ENCODE peak calls at places on chromosomes 1 and 21, in four cellular contexts. Y, R, Q and E are unnamed samples.

GRCh38 chr1:201916649-201917249 is 28.1 kb downstream of the SHISA4 start:
- DNase-seq in Q (peak; percentile 71), R (peak; percentile 92), Y (peak; percentile 76), E (no peak)

GRCh38 chr21:25179116-25179515 is 428.2 kb downstream of the MRPL39 start:
- DNase-seq in Y (peak; percentile 86), R (peak; percentile 17), Q (no peak), E (no peak)

GRCh38 chr1:213082778-213083445 is 31.9 kb downstream of the RPS6KC1 start:
- DNase-seq in R (no peak), Q (no peak), Y (no peak), E (no peak)

GRCh38 chr21:41665766-41666595 is 100.9 kb downstream of the RIPK4 start:
- DNase-seq in Q (no peak), R (no peak), Y (no peak), E (no peak)

GRCh38 chr1:116164056-116164889 is 53.1 kb downstream of the MAB21L3 start:
- DNase-seq in Q (peak; percentile 30), Y (no peak), R (no peak), E (no peak)

GRCh38 chr1:247409869-247410544 is 6.0 kb upstream of the NLRP3 start:
- DNase-seq in Q (no peak), R (no peak), Y (no peak), E (no peak)

GRCh38 chr1:8517579-8518489 is 199.9 kb downstream of the SLC45A1 start:
- DNase-seq in Y (no peak), R (no peak), Q (no peak), E (no peak)

GRCh38 chr1:45266151-45266801 is 59.9 kb upstream of the ZSWIM5 start:
- DNase-seq in Q (peak; percentile 75), Y (peak; percentile 89), R (peak; percentile 59), E (no peak)

GRCh38 chr1:64242895-64243756 is 39.7 kb downstream of the UBE2U start:
- DNase-seq in Y (no peak), Q (no peak), R (no peak), E (peak; percentile 28)

GRCh38 chr1:183069562-183070216 is 46.5 kb downstream of the LAMC1 start:
- DNase-seq in Q (no peak), Y (peak; percentile 62), R (no peak), E (no peak)

GRCh38 chr1:217453816-217454215 is 177.1 kb downstream of the GPATCH2 start:
- DNase-seq in Y (peak; percentile 6), R (no peak), Q (no peak), E (no peak)

DNA sequence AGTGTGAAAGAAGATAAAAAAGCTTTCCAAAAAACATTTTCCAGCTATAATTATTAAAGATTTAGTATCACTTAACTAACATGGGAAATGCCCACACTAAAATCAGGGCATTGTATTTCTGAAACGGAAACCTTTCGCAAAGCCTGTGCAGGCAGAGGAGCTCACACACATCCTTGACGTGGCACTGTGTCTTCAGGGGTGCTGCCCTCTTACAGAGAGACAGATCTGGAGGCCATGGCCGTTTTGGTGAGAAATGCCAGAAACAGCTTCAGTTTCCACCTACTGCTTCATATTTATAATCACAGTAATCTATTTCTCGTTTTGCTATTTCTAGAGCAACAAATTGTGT is 26.7 kb downstream of the ATP1B1 start:
- DNase-seq in Y (no peak), R (no peak), Q (no peak), E (no peak)
- H3K4me3 ChIP-seq in Y (no peak overlapping the region), R (no peak overlapping the region), Q (no peak overlapping the region), E (no peak overlapping the region)

GRCh38 chr21:43865471-43866181 is 603 bp downstream of the AGPAT3 start:
- DNase-seq in R (no peak), Y (no peak), Q (peak; percentile 69), E (no peak)
- H3K4me3 ChIP-seq in R (peak overlapping the region; percentile 68), Y (peak overlapping the region; percentile 63), Q (peak overlapping the region; percentile 58), E (peak overlapping the region; percentile 38)

GRCh38 chr1:19504796-19505693 is 19.7 kb upstream of the CAPZB start:
- DNase-seq in R (peak; percentile 68), Q (no peak), Y (peak; percentile 96), E (no peak)
- H3K4me3 ChIP-seq in R (no peak overlapping the region), Q (no peak overlapping the region), Y (no peak overlapping the region), E (no peak overlapping the region)

DNA sequence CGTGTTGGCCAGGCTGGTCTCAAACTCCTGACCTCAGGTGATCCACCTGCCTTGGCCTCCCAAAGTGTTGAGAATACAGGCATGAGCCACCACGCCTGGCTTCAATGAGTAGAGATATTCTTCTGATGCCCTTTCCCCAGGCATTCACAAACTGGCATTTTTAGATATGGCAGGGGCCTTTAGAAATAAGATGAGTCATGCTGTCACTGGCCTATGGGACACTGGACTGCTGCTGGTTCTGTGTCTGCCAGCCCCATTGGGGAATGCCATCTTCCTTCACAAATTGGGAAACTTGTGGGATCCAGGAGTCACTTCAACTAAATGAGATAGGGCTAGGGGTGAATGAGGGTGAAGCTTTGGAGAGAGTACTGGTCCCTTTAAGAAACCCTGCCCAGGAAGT is 16.0 kb downstream of the KLHDC8A start:
- DNase-seq in R (no peak), Y (no peak), Q (no peak), E (no peak)
- H3K4me3 ChIP-seq in R (no peak overlapping the region), Y (no peak overlapping the region), Q (no peak overlapping the region), E (no peak overlapping the region)

DNA sequence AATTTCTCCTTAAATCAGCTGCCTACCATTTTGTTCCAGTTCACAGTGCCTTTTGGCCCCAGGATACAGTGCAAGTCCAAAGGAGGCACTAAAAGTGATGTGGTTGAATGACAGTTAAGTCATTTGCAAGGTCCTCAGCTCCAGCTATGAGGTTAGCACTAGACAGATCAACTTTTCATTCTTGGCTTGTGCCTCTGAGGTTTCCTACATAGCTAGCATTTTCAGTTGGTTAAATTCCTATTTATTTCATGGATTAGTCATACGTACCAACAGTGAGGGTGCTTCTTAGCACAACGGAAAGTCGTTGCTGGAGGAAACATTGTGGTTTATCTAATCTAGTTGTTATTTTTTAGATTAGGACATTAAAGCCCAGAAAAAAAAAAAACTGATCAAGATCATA is 59.3 kb upstream of the NTPCR start:
- DNase-seq in R (peak; percentile 29), Y (peak; percentile 98), Q (no peak), E (peak; percentile 91)
- H3K4me3 ChIP-seq in R (no peak overlapping the region), Y (no peak overlapping the region), Q (no peak overlapping the region), E (peak overlapping the region; percentile 22)

GRCh38 chr21:35045539-35046222 is 3.4 kb downstream of the RUNX1 start:
- DNase-seq in Q (no peak), R (no peak), Y (no peak), E (peak; percentile 93)
- H3K4me3 ChIP-seq in Q (no peak overlapping the region), R (peak overlapping the region; percentile 54), Y (no peak overlapping the region), E (peak overlapping the region; percentile 69)

GRCh38 chr1:210251680-210252490 is 19.3 kb downstream of the SERTAD4 start:
- DNase-seq in Q (peak; percentile 53), R (no peak), Y (no peak), E (no peak)
- H3K4me3 ChIP-seq in Q (peak overlapping the region; percentile 32), R (peak overlapping the region; percentile 39), Y (peak overlapping the region; percentile 53), E (peak overlapping the region; percentile 30)

DNA sequence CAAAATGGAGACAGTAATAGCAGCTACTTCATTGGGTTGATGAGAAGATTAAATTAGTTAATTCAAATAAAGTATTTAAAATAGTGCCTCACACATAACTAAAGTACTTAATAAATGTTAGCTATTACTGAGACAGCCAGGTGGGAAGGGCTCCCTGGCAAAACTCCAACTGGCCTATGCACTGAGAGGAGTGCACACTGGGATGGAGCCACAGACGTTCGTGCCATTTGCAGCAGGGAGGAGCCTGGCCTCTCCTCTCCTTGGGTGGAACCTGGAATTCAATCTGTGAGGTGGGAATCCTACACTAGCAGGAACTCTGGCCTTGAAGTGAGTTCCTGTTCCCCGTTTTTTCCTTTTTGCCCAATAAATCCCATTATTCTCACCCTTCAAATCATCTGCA is 28.1 kb downstream of the SLC5A9 start:
- DNase-seq in R (no peak), Y (no peak), Q (peak; percentile 62), E (no peak)
- H3K4me3 ChIP-seq in R (no peak overlapping the region), Y (no peak overlapping the region), Q (no peak overlapping the region), E (no peak overlapping the region)

GRCh38 chr1:30757196-30757949 is at the start of gene LAPTM5:
- DNase-seq in Q (peak; percentile 64), Y (peak; percentile 48), R (no peak), E (peak; percentile 54)
- H3K4me3 ChIP-seq in Q (peak within 1 kb of the TSS; percentile 23), Y (no peak within 1 kb of the TSS), R (no peak within 1 kb of the TSS), E (peak within 1 kb of the TSS; percentile 82)